ENCODE peak calls at places on chromosome 15, in five cellular contexts. O is HCT116, S is astrocyte, L is GM23338, T is endothelial cell of umbilical vein. C is an unnamed sample.

GRCh38 chr15:29222129-29222853 is 47.3 kb downstream of the NSMCE3 start:
- DNase-seq in S (no peak), T (no peak), O (no peak), L (peak; percentile 45), C (no peak)

GRCh38 chr15:33243869-33244268 is 49.4 kb upstream of the FMN1 start:
- DNase-seq in O (no peak), L (no peak), S (peak; percentile 52), T (peak; percentile 5), C (peak; percentile 89)

GRCh38 chr15:84955089-84955848 is 26.4 kb upstream of the PDE8A start:
- DNase-seq in S (peak; percentile 51), L (peak; percentile 83), T (peak; percentile 84), O (peak; percentile 67), C (peak; percentile 53)

GRCh38 chr15:47377465-47377864 is 339.8 kb upstream of the SEMA6D start:
- DNase-seq in S (no peak), T (peak; percentile 54), O (no peak), L (no peak), C (no peak)

GRCh38 chr15:93955197-93955596 is 276.2 kb upstream of the MCTP2 start:
- DNase-seq in S (no peak), O (no peak), T (no peak), L (no peak), C (no peak)

GRCh38 chr15:63042879-63043340 is 363 bp downstream of the TPM1 start:
- DNase-seq in O (no peak), T (peak; percentile 47), L (no peak), S (no peak), C (no peak)

GRCh38 chr15:99434506-99435137 is 131.2 kb upstream of the MEF2A start:
- DNase-seq in S (no peak), T (no peak), L (no peak), O (no peak), C (no peak)

GRCh38 chr15:35229085-35229484 is 144.0 kb upstream of the NANOGP8 start:
- DNase-seq in S (no peak), L (no peak), O (no peak), T (no peak), C (no peak)

GRCh38 chr15:73021139-73021621 is 31.1 kb upstream of the NEO1 start:
- DNase-seq in S (no peak), T (no peak), O (no peak), L (peak; percentile 71), C (no peak)

GRCh38 chr15:68205949-68206539 is 912 bp upstream of the CALML4 start:
- DNase-seq in S (no peak), T (peak; percentile 24), L (peak; percentile 83), O (no peak), C (no peak)

GRCh38 chr15:63045438-63046278 is 3.1 kb downstream of the TPM1 start:
- DNase-seq in O (no peak), T (peak; percentile 49), S (no peak), L (peak; percentile 33), C (peak; percentile 23)

GRCh38 chr15:62482715-62483429 is 317.8 kb upstream of the C2CD4B start:
- DNase-seq in S (peak; percentile 41), T (no peak), O (peak; percentile 24), L (peak; percentile 86), C (peak; percentile 35)

GRCh38 chr15:78316211-78317077 is 17.0 kb upstream of the SKIC8 start:
- DNase-seq in S (no peak), L (peak; percentile 56), O (no peak), T (no peak), C (no peak)

GRCh38 chr15:38547255-38547997 is 17.2 kb downstream of the RASGRP1 start:
- DNase-seq in T (no peak), O (no peak), L (no peak), S (peak; percentile 63), C (no peak)

GRCh38 chr15:29114277-29115092 is 155.1 kb downstream of the NSMCE3 start:
- DNase-seq in L (no peak), T (no peak), S (no peak), O (no peak), C (no peak)

GRCh38 chr15:90930861-90931629 is 1.3 kb downstream of the HDDC3 start:
- DNase-seq in O (no peak), S (no peak), L (no peak), T (peak; percentile 39), C (peak; percentile 6)

GRCh38 chr15:73357999-73358665 is 10.6 kb downstream of the HCN4 start:
- DNase-seq in S (no peak), T (no peak), L (no peak), O (no peak), C (no peak)

GRCh38 chr15:95247068-95247984 is 1016.0 kb downstream of the MCTP2 start:
- DNase-seq in T (peak; percentile 91), S (peak; percentile 98), L (no peak), O (peak; percentile 92), C (peak; percentile 99)

GRCh38 chr15:60116456-60117089 is 112.5 kb downstream of the FOXB1 start:
- DNase-seq in T (no peak), L (no peak), S (no peak), O (no peak), C (no peak)

GRCh38 chr15:42605281-42605744 is 29.9 kb downstream of the STARD9 start:
- DNase-seq in S (peak; percentile 24), L (no peak), O (no peak), T (peak; percentile 81), C (no peak)

GRCh38 chr15:58463815-58464697 is 32.3 kb downstream of the LIPC start:
- DNase-seq in S (peak; percentile 29), L (no peak), T (no peak), O (no peak), C (no peak)

GRCh38 chr15:62816342-62817059 is 226.0 kb upstream of the TPM1 start:
- DNase-seq in S (peak; percentile 32), T (no peak), L (no peak), O (no peak), C (no peak)

GRCh38 chr15:48703544-48703943 is 58.0 kb upstream of the FBN1 start:
- DNase-seq in T (no peak), S (peak; percentile 82), O (no peak), L (no peak), C (no peak)

GRCh38 chr15:70142072-70142321 is 44.3 kb upstream of the TLE3 start:
- DNase-seq in O (no peak), L (no peak), T (peak; percentile 45), S (no peak), C (peak; percentile 40)

GRCh38 chr15:77841376-77841775 is 208.7 kb upstream of the LINGO1 start:
- DNase-seq in L (no peak), O (no peak), T (no peak), S (no peak), C (no peak)

GRCh38 chr15:68019814-68020525 is 34.1 kb upstream of the PIAS1 start:
- DNase-seq in S (no peak), L (no peak), T (no peak), O (no peak), C (no peak)

GRCh38 chr15:80698636-80699035 is 3.5 kb downstream of the ABHD17C start:
- DNase-seq in T (no peak), S (peak; percentile 37), L (no peak), O (no peak), C (no peak)
- TF ChIP-seq EZH2 in T (no peak), S (no peak), L (no peak), O (no peak), C (no peak)

GRCh38 chr15:82810061-82810862 is 834 bp downstream of the WHAMM start:
- DNase-seq in T (peak; percentile 60), O (no peak), L (peak; percentile 60), S (peak; percentile 34), C (peak; percentile 48)

GRCh38 chr15:82809308-82810060 is at the start of gene WHAMM:
- DNase-seq in S (peak; percentile 96), O (peak; percentile 96), T (peak; percentile 98), L (peak; percentile 99), C (peak; percentile 99)

GRCh38 chr15:82812994-82813393 is 3.6 kb downstream of the WHAMM start:
- DNase-seq in T (no peak), L (peak; percentile 7), S (no peak), O (no peak), C (no peak)

GRCh38 chr15:82808634-82809041 is 790 bp upstream of the WHAMM start:
- DNase-seq in L (no peak), T (no peak), O (no peak), S (no peak), C (no peak)

GRCh38 chr15:82810863-82811421 is 1.5 kb downstream of the WHAMM start:
- DNase-seq in L (no peak), S (peak; percentile 5), O (no peak), T (peak; percentile 22), C (peak; percentile 61)
- H2AFZ ChIP-seq in L (peak overlapping the region; percentile 80), S (peak overlapping the region; percentile 78), O (no peak overlapping the region), T (peak overlapping the region; percentile 31), C (peak overlapping the region; percentile 96)

DNA sequence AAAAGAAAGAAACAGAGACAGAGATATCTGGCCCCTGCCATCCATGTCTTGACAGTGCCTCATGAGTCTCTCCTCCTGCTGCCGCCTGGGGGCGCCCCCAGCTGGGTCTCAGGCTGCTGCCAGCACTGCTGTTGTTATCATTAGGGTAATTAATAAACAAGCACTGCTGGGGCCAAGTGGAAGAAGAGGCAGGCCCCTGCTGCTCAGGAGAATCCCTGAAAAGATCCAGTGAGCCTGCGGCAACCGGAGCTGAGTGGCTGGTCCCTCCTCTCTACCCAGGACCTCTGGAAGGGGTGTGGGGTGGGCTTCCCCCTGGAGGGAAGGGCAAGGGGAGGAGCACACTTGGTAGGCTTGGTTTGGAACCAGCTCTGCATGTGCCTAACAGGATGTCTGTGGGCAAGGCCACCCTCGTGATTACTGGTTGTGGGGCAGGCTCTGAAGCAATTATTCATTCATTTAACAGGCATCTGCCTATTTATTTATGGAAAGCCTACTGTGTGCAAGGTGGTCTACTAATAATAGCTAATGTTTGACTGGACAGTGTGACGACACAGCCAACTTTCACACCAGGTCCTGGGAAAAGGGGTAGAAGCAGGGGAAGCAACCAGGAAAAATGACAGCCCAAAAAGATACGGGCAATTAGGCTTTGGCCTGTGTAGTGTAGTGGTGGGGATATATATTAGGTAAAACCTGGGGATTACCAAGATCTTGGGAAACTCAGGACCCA is 1.2 kb upstream of the TYRO3 start:
- DNase-seq in L (peak; percentile 90), T (peak; percentile 82), S (peak; percentile 32), O (peak; percentile 52), C (peak; percentile 49)
- H3K4me3 ChIP-seq in L (peak overlapping the region; percentile 94), T (no peak overlapping the region), S (peak overlapping the region; percentile 64), O (peak overlapping the region; percentile 67), C (peak overlapping the region; percentile 42)

GRCh38 chr15:66622677-66623076 is 56.9 kb upstream of the LCTL start:
- DNase-seq in T (no peak), L (no peak), S (no peak), O (no peak), C (no peak)

GRCh38 chr15:66621491-66622467 is 56.0 kb upstream of the LCTL start:
- DNase-seq in T (no peak), O (no peak), L (peak; percentile 89), S (no peak), C (no peak)

GRCh38 chr15:66623801-66624453 is 58.1 kb upstream of the LCTL start:
- DNase-seq in O (no peak), T (no peak), L (no peak), S (no peak), C (no peak)

GRCh38 chr15:66619152-66619903 is 53.5 kb upstream of the LCTL start:
- DNase-seq in S (peak; percentile 31), O (peak; percentile 49), T (peak; percentile 72), L (peak; percentile 92), C (peak; percentile 57)

DNA sequence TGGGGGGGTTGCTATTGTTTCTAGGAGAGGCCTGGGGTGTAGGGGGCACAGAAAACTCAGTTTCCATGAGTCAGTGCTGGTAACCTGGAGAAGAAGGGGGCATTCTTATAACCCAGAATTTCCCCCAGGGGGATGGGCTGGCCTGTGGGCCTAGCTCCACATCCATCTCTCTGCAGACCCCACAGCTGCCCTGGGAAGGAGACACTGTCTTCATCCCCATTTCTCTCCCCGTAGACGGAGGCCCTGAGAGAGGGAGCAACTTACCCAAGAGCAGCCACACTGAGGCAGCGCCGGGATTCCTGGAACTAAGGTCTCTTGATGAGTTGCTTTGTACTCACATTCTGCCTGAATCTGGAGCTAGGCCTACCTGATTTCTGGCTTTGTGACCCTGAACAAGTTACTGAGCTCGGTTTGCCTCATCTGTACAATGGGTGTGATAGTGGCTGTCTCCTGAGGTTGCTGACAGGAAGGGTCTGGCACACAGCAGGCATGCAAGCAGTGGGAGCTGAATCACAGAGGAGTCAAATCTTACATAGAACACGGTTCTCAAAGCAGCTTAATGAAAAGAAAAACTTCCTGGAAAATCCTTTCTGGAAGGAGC is 55.0 kb upstream of the LCTL start:
- DNase-seq in O (no peak), S (no peak), T (no peak), L (no peak), C (no peak)
- TF ChIP-seq EZH2 in O (no peak), S (no peak), T (no peak), L (no peak), C (no peak)